ENCODE peak calls at places on chromosome 2, in six cellular contexts. S is HL-60; Q is OCI-LY7; Y is SK-N-SH; T is fibroblast of lung; V is CD4-positive, alpha-beta memory T cell. X is an unnamed sample.

GRCh38 chr2:215521031-215521430 is 85.2 kb upstream of the FN1 start:
- DNase-seq in Y (no peak), T (no peak), V (no peak), Q (no peak), S (no peak), X (no peak)

GRCh38 chr2:233443511-233444183 is 89.4 kb downstream of the DGKD start:
- DNase-seq in T (peak), Q (peak), S (peak), V (peak), Y (peak), X (peak)

GRCh38 chr2:75559633-75560021 is 1.1 kb downstream of the EVA1A start:
- DNase-seq in Q (no peak), T (no peak), Y (no peak), V (no peak), S (no peak), X (no peak)

GRCh38 chr2:138707424-138708074 is 72.6 kb downstream of the NXPH2 start:
- DNase-seq in Q (no peak), Y (no peak), T (peak), V (no peak), S (no peak), X (no peak)

GRCh38 chr2:227456141-227456540 is 15.8 kb upstream of the AGFG1 start:
- DNase-seq in T (no peak), S (no peak), Q (no peak), V (no peak), Y (no peak), X (no peak)

GRCh38 chr2:181911830-181912229 is 20.3 kb downstream of the ITPRID2 start:
- DNase-seq in Q (no peak), V (no peak), Y (no peak), S (no peak), T (no peak), X (no peak)

GRCh38 chr2:233349005-233349998 is 5.0 kb upstream of the DGKD start:
- DNase-seq in S (peak), T (peak), Q (peak), Y (no peak), V (no peak), X (peak)

GRCh38 chr2:109125595-109126500 is 3.2 kb upstream of the SH3RF3 start:
- DNase-seq in Q (no peak), Y (no peak), V (no peak), S (no peak), T (peak), X (no peak)

GRCh38 chr2:15173506-15173905 is 387.6 kb downstream of the NBAS start:
- DNase-seq in T (no peak), V (no peak), Y (no peak), S (no peak), Q (no peak), X (no peak)

GRCh38 chr2:30336978-30337841 is 105.9 kb downstream of the LBH start:
- DNase-seq in S (peak), Q (peak), T (no peak), V (peak), Y (no peak), X (no peak)

GRCh38 chr2:218829868-218830451 is 1.6 kb downstream of the PRKAG3 start:
- DNase-seq in Q (no peak), S (no peak), Y (no peak), T (no peak), V (no peak), X (peak)
- H3K27ac ChIP-seq in Q (no peak), S (no peak), Y (no peak), T (no peak), V (no peak), X (no peak)

DNA sequence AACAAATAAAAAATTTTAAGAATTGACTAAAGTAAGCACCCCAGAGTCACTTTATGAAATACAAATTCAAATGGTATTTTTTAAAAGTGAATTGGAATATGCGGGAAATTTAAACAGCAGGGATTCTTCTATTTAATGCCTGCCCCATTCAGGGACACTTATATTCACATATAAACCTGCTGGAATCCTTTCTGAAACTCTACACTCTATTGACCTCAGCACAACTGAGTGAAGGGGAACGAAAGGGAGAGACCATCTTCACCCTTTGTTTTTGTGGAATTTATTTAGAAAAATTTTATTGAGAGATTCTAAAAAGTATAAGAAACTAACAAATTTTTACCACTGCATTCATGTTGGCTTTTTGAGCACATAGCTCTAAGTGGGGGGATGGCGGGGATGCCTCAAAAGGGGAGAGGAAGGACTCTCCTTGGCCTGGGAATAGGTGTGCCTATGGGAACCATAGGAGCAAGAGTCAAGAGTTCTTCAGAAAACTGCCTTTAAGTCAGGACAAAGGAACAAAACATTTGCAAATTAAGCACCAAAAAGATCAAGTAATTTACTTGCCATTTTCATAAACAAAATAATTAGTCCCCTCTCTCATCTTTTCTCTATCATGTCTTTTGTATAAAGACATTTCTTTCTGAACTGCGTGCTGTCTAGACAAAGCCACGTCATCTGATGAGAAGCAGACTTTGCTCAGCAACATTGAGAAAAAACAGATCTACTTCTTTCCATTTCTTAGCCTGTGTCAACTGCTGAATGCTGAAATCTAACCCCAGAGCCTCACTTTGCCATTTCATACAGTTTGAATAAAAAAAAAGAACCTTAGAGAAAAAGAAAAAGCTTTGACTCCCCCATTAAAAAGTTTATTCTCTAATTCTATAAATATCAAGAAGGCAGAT is 21.6 kb upstream of the FLACC1 start:
- DNase-seq in Y (no peak), Q (no peak), V (no peak), S (no peak), T (no peak), X (no peak)
- H3K27ac ChIP-seq in Y (peak), Q (no peak), V (no peak), S (no peak), T (no peak), X (no peak)

GRCh38 chr2:173986805-173987204 is 21.6 kb upstream of the SP3 start:
- DNase-seq in S (no peak), V (no peak), Y (no peak), Q (no peak), T (peak), X (no peak)
- H3K27ac ChIP-seq in S (no peak), V (no peak), Y (no peak), Q (no peak), T (no peak), X (no peak)

DNA sequence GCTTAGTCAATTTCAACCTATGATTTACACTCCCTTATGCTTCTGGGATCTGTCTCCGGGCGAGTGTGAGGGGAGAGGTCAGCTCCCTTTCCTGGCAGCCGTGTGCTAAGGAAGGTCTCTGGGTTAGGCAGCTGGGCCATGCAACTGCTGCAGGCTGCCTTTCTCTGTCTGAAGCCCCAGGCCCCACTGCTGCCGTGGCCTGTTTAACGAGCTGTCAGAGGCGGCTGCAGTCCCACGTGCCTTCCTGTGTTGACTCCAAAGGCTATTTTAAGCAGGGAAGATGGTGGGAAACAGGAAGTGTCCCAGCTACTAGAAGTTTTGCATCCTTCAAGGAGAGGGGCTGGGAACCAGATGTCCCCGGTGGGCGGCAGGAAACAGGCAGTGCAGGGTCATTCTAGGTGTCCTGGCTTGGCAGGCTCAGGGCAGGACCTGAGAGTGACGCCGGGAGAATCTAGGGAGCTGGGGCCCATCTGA is 186.4 kb downstream of the TNS1 start:
- DNase-seq in Q (no peak), T (peak), V (no peak), Y (peak), S (no peak), X (no peak)
- H3K27ac ChIP-seq in Q (no peak), T (peak), V (no peak), Y (no peak), S (no peak), X (peak)

GRCh38 chr2:106113362-106113971 is 80.6 kb downstream of the UXS1 start:
- DNase-seq in Y (no peak), T (no peak), Q (no peak), V (no peak), S (no peak), X (no peak)
- H3K27ac ChIP-seq in Y (no peak), T (no peak), Q (no peak), V (no peak), S (no peak), X (no peak)